ENCODE peak calls at places on chromosomes 16 and 17, in seven cellular contexts. X is fibroblast of the aortic adventitia, Y is AG04450, D is AG10803, F is cardiac fibroblast, Q is brain microvascular endothelial cell, W is nephron progenitor cell. S is an unnamed sample.

GRCh38 chr16:62700456-62701280 is 664.4 kb upstream of the CDH8 start:
- DNase-seq in X (no peak), Y (no peak), D (no peak), F (no peak), Q (no peak), W (no peak), S (no peak)

GRCh38 chr17:76207670-76208069 is 32.6 kb downstream of the RNF157 start:
- DNase-seq in X (no peak), Y (no peak), D (no peak), F (no peak), Q (no peak), W (no peak), S (no peak)

GRCh38 chr16:72043058-72043457 is 11.2 kb upstream of the HP start:
- DNase-seq in X (no peak), Y (no peak), D (no peak), F (no peak), Q (no peak), W (no peak), S (no peak)

GRCh38 chr17:62981933-62982332 is 15.9 kb downstream of the TANC2 start:
- DNase-seq in X (no peak), Y (no peak), D (no peak), F (no peak), Q (no peak), W (no peak), S (no peak)

GRCh38 chr16:78556421-78556820 is 457.0 kb downstream of the WWOX start:
- DNase-seq in X (no peak), Y (no peak), D (no peak), F (no peak), Q (no peak), W (no peak), S (no peak)

GRCh38 chr17:79207957-79208356 is 133.3 kb downstream of the ENGASE start:
- DNase-seq in X (no peak), Y (no peak), D (no peak), F (no peak), Q (no peak), W (no peak), S (no peak)

GRCh38 chr17:77439382-77440013 is 298.7 kb downstream of the SEC14L1 start:
- DNase-seq in X (no peak), Y (no peak), D (peak; percentile 71), F (no peak), Q (no peak), W (no peak), S (no peak)

GRCh38 chr17:56909742-56910508 is 3.9 kb downstream of the TRIM25 start:
- DNase-seq in X (peak; percentile 45), Y (no peak), D (no peak), F (no peak), Q (no peak), W (no peak), S (no peak)

GRCh38 chr17:17606416-17607000 is 15.0 kb upstream of the PEMT start:
- DNase-seq in X (no peak), Y (no peak), D (peak; percentile 58), F (no peak), Q (no peak), W (no peak), S (no peak)

GRCh38 chr16:48574766-48575165 is 35.2 kb downstream of the N4BP1 start:
- DNase-seq in X (no peak), Y (no peak), D (no peak), F (no peak), Q (no peak), W (no peak), S (no peak)

GRCh38 chr16:4214215-4214621 is 27.7 kb downstream of the SRL start:
- DNase-seq in X (peak; percentile 93), Y (peak; percentile 62), D (peak; percentile 94), F (peak; percentile 87), Q (peak; percentile 79), W (no peak), S (no peak)

GRCh38 chr16:89426736-89427525 is 63.4 kb downstream of the ANKRD11 start:
- DNase-seq in X (no peak), Y (no peak), D (no peak), F (no peak), Q (peak; percentile 30), W (no peak), S (no peak)

GRCh38 chr17:70017941-70018340 is 57.1 kb upstream of the KCNJ16 start:
- DNase-seq in X (no peak), Y (no peak), D (no peak), F (no peak), Q (no peak), W (no peak), S (no peak)

GRCh38 chr16:23182206-23182674 is 305 bp upstream of the SCNN1G start:
- DNase-seq in X (peak; percentile 16), Y (peak; percentile 4), D (peak; percentile 30), F (peak; percentile 61), Q (peak; percentile 41), W (peak; percentile 81), S (peak; percentile 91)

GRCh38 chr16:8846401-8846932 is 22.3 kb downstream of the CARHSP1 start:
- DNase-seq in X (no peak), Y (no peak), D (no peak), F (no peak), Q (no peak), W (no peak), S (no peak)

GRCh38 chr16:56795011-56795410 is 65.1 kb downstream of the NUP93 start:
- DNase-seq in X (no peak), Y (no peak), D (no peak), F (no peak), Q (no peak), W (no peak), S (no peak)

GRCh38 chr16:50671644-50672260 is 9.4 kb downstream of the SNX20 start:
- DNase-seq in X (peak; percentile 32), Y (no peak), D (no peak), F (peak; percentile 28), Q (peak; percentile 47), W (peak; percentile 38), S (peak; percentile 62)

GRCh38 chr16:20301840-20302239 is 25.5 kb downstream of the GP2 start:
- DNase-seq in X (no peak), Y (no peak), D (no peak), F (no peak), Q (no peak), W (no peak), S (no peak)

GRCh38 chr16:20303012-20303411 is 24.3 kb downstream of the GP2 start:
- DNase-seq in X (no peak), Y (no peak), D (no peak), F (no peak), Q (no peak), W (no peak), S (no peak)

GRCh38 chr16:20302389-20302788 is 24.9 kb downstream of the GP2 start:
- DNase-seq in X (no peak), Y (no peak), D (no peak), F (no peak), Q (no peak), W (no peak), S (no peak)

GRCh38 chr16:20298452-20298851 is 28.9 kb downstream of the GP2 start:
- DNase-seq in X (no peak), Y (no peak), D (no peak), F (no peak), Q (no peak), W (no peak), S (no peak)

GRCh38 chr16:20300312-20301097 is 26.8 kb downstream of the GP2 start:
- DNase-seq in X (peak; percentile 51), Y (no peak), D (peak; percentile 41), F (peak; percentile 58), Q (peak; percentile 34), W (peak; percentile 60), S (peak; percentile 44)
- TF ChIP-seq CTCF in X (peak; percentile 57), Y (peak; percentile 59), D (peak; percentile 77), F (peak; percentile 71), Q (peak; percentile 74), W (peak; percentile 82), S (peak; percentile 81)

GRCh38 chr17:45019177-45019711 is 32.2 kb downstream of the DCAKD start:
- DNase-seq in X (peak; percentile 41), Y (no peak), D (peak; percentile 48), F (peak; percentile 61), Q (no peak), W (peak; percentile 57), S (peak; percentile 68)

GRCh38 chr17:45020354-45021138 is 30.9 kb downstream of the DCAKD start:
- DNase-seq in X (peak; percentile 16), Y (no peak), D (peak; percentile 30), F (peak; percentile 65), Q (peak; percentile 15), W (peak; percentile 49), S (peak; percentile 76)

GRCh38 chr17:45022655-45023339 is 28.6 kb downstream of the DCAKD start:
- DNase-seq in X (no peak), Y (no peak), D (no peak), F (no peak), Q (no peak), W (no peak), S (peak; percentile 98)

GRCh38 chr17:45021607-45022287 is 29.7 kb downstream of the DCAKD start:
- DNase-seq in X (peak; percentile 51), Y (no peak), D (peak; percentile 51), F (peak; percentile 69), Q (no peak), W (peak; percentile 80), S (peak; percentile 86)

DNA sequence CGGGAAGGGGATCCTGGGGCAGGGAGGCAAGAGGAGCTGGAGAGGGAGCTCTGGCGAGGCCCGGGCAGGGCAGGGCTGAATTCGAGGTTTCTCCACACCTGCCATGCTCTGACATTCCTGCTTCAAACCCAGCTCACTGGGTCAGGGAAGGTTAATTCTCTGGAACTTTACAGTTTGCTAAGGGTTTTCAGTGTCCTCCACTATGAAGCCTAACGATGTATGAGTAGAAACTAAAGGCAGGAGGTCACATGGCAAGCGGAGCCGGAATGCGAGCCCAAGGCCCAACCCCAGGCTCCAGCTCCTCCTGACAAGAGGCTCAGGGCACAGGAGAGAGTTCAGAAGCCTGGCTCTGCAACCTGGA is 29.2 kb downstream of the DCAKD start:
- DNase-seq in X (no peak), Y (no peak), D (no peak), F (no peak), Q (no peak), W (no peak), S (no peak)
- TF ChIP-seq CTCF in X (no peak), Y (no peak), D (no peak), F (no peak), Q (peak; percentile 0), W (no peak), S (no peak)

DNA sequence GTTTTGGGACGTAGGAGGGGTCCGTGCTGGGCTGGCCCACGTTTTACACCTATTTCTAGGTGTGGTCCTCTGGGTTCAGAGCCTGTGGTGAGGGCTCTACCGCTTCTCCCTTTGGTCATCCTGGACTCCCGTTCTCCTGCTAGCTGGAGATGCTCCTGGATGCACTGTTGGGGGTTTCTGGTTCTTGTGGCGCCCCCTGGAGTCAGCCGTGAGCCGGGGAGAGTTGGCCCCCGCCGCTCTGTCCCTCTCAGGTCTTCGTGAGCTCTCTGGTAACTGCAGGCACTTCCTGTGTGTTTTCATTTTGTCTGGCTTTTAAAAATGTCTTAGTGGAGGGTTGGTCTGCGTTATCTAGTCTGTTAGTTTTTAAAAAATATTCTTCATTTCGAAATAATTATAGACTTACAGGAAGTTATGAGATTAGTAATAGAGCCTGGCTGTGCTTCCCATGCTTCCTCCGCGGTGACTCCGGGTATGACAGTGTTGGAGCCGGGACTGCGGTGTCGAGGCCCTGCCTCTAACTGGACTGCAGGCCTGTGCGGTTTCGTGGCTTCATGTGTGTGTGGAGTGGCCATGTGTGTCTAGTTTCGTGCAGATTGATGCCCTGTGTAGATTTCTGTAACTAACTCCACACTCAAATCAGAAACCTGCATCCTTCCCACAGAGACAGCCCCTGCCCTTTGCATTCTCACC is 78.0 kb upstream of the ZNF750 start:
- DNase-seq in X (peak; percentile 28), Y (no peak), D (peak; percentile 64), F (peak; percentile 51), Q (peak; percentile 33), W (peak; percentile 36), S (peak; percentile 56)
- TF ChIP-seq CTCF in X (peak; percentile 43), Y (peak; percentile 43), D (peak; percentile 48), F (peak; percentile 39), Q (peak; percentile 67), W (peak; percentile 32), S (peak; percentile 68)

GRCh38 chr16:47392114-47392513 is 68.7 kb downstream of the ITFG1 start:
- DNase-seq in X (no peak), Y (no peak), D (no peak), F (peak; percentile 5), Q (peak; percentile 56), W (no peak), S (no peak)
- TF ChIP-seq CTCF in X (no peak), Y (no peak), D (no peak), F (no peak), Q (no peak), W (no peak), S (no peak)